ENCODE peak calls at places on chromosomes 11 and 22, in four cellular contexts. One of them, this sample, is unnamed.

GRCh38 chr22:26460202-26460601 is 23.4 kb downstream of the HPS4 start:
- DNase-seq in IMR-90: no peak
- DNase-seq in uterus: no peak
- DNase-seq in T-cell: no peak
- DNase-seq in this sample: no peak

GRCh38 chr11:16059332-16059731 is 297.0 kb downstream of the SOX6 start:
- DNase-seq in IMR-90: no peak
- DNase-seq in uterus: no peak
- DNase-seq in T-cell: no peak
- DNase-seq in this sample: no peak

GRCh38 chr11:105969756-105970155 is 52.3 kb downstream of the MSANTD4 start:
- DNase-seq in IMR-90: no peak
- DNase-seq in uterus: no peak
- DNase-seq in T-cell: no peak
- DNase-seq in this sample: no peak

GRCh38 chr22:17369553-17370035 is 334 bp downstream of the CECR2 start:
- DNase-seq in IMR-90: no peak
- DNase-seq in uterus: no peak
- DNase-seq in T-cell: peak; percentile 17
- DNase-seq in this sample: no peak

GRCh38 chr11:102384419-102385052 is 37.5 kb downstream of the BIRC2 start:
- DNase-seq in IMR-90: no peak
- DNase-seq in uterus: no peak
- DNase-seq in T-cell: no peak
- DNase-seq in this sample: no peak

GRCh38 chr22:49010086-49010863 is 817.4 kb downstream of the BRD1 start:
- DNase-seq in IMR-90: no peak
- DNase-seq in uterus: no peak
- DNase-seq in T-cell: no peak
- DNase-seq in this sample: no peak

GRCh38 chr11:7892751-7893356 is 38.2 kb downstream of the OR10A6 start:
- DNase-seq in IMR-90: peak; percentile 74
- DNase-seq in uterus: no peak
- DNase-seq in T-cell: peak; percentile 6
- DNase-seq in this sample: peak; percentile 74

GRCh38 chr11:75313457-75314272 is 37.8 kb downstream of the ARRB1 start:
- DNase-seq in IMR-90: peak; percentile 81
- DNase-seq in uterus: peak; percentile 54
- DNase-seq in T-cell: no peak
- DNase-seq in this sample: peak; percentile 53

GRCh38 chr22:17083811-17084540 is 824 bp upstream of the IL17RA start:
- DNase-seq in IMR-90: no peak
- DNase-seq in uterus: no peak
- DNase-seq in T-cell: no peak
- DNase-seq in this sample: no peak